ENCODE peak calls at places on chromosome 11, in four cellular contexts. One of them, this sample, is unnamed.

GRCh38 chr11:325796-326591 is 5.3 kb upstream of the IFITM3 start:
- DNase-seq in Panc1: no peak
- DNase-seq in HepG2: no peak
- DNase-seq in K562: no peak
- DNase-seq in this sample: no peak

GRCh38 chr11:30710216-30710615 is 124.1 kb upstream of the MPPED2 start:
- DNase-seq in Panc1: no peak
- DNase-seq in HepG2: no peak
- DNase-seq in K562: no peak
- DNase-seq in this sample: no peak

GRCh38 chr11:33904128-33904527 is 12.3 kb upstream of the LMO2 start:
- DNase-seq in Panc1: no peak
- DNase-seq in HepG2: no peak
- DNase-seq in K562: no peak
- DNase-seq in this sample: no peak

GRCh38 chr11:60743058-60743457 is 13.6 kb upstream of the MS4A15 start:
- DNase-seq in Panc1: no peak
- DNase-seq in HepG2: no peak
- DNase-seq in K562: no peak
- DNase-seq in this sample: no peak

GRCh38 chr11:66259976-66260375 is 8.5 kb upstream of the RAB1B start:
- DNase-seq in Panc1: no peak
- DNase-seq in HepG2: no peak
- DNase-seq in K562: no peak
- DNase-seq in this sample: no peak

GRCh38 chr11:119130662-119131061 is 9.3 kb downstream of the HINFP start:
- DNase-seq in Panc1: no peak
- DNase-seq in HepG2: peak
- DNase-seq in K562: no peak
- DNase-seq in this sample: no peak

GRCh38 chr11:72446929-72447753 is 12.8 kb upstream of the CLPB start:
- DNase-seq in Panc1: peak
- DNase-seq in HepG2: peak
- DNase-seq in K562: peak
- DNase-seq in this sample: peak

GRCh38 chr11:108221981-108222685 is at the start of gene NPAT:
- DNase-seq in Panc1: no peak
- DNase-seq in HepG2: no peak
- DNase-seq in K562: peak
- DNase-seq in this sample: no peak

GRCh38 chr11:70200212-70200844 is 2.8 kb upstream of the FADD start:
- DNase-seq in Panc1: no peak
- DNase-seq in HepG2: peak
- DNase-seq in K562: no peak
- DNase-seq in this sample: no peak

GRCh38 chr11:30852091-30852490 is 265.9 kb upstream of the MPPED2 start:
- DNase-seq in Panc1: no peak
- DNase-seq in HepG2: no peak
- DNase-seq in K562: no peak
- DNase-seq in this sample: no peak

GRCh38 chr11:86523738-86524602 is 148.4 kb downstream of the ME3 start:
- DNase-seq in Panc1: peak
- DNase-seq in HepG2: peak
- DNase-seq in K562: peak
- DNase-seq in this sample: peak

GRCh38 chr11:71456294-71456693 is 3.3 kb downstream of the NADSYN1 start:
- DNase-seq in Panc1: no peak
- DNase-seq in HepG2: no peak
- DNase-seq in K562: no peak
- DNase-seq in this sample: no peak

GRCh38 chr11:69055212-69055586 is 6.5 kb downstream of the TPCN2 start:
- DNase-seq in Panc1: no peak
- DNase-seq in HepG2: no peak
- DNase-seq in K562: no peak
- DNase-seq in this sample: no peak
- TF ChIP-seq TCF7L2 in Panc1: no peak
- TF ChIP-seq TCF7L2 in HepG2: no peak
- TF ChIP-seq TCF7L2 in K562: no peak
- TF ChIP-seq TCF7L2 in this sample: no peak

GRCh38 chr11:25272214-25272613 is 775.4 kb downstream of the LUZP2 start:
- DNase-seq in Panc1: no peak
- DNase-seq in HepG2: no peak
- DNase-seq in K562: no peak
- DNase-seq in this sample: no peak
- TF ChIP-seq TCF7L2 in Panc1: no peak
- TF ChIP-seq TCF7L2 in HepG2: no peak
- TF ChIP-seq TCF7L2 in K562: no peak
- TF ChIP-seq TCF7L2 in this sample: no peak

DNA sequence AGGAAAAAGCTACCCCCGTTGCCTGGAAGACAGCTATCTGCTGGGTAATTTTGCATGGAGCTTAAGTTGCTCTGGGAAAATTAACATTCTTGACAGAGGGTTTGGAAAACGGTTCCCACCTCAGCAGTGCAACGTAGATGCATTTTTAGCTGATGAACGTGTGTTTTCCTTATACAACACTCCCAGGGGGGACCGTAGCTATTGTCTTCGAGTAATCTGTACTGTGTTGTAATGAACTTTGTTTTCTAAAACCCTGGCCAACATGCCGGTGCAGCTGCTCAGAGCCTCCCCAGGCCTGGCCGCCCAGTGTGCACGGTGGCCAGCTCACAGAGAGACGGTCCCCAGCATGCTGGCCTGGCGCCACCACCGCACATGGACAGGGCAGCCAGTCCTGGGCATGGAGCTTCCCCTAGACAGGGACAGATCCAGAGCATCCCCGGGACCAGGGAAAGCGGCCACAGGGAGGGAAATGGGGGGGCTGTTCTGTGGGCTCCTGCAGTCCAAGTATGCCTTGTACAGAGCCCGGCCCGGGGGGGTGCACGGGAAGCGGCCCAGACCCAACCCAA is 2.2 kb downstream of the TNNT3 start:
- DNase-seq in Panc1: no peak
- DNase-seq in HepG2: no peak
- DNase-seq in K562: no peak
- DNase-seq in this sample: no peak
- TF ChIP-seq TCF7L2 in Panc1: no peak
- TF ChIP-seq TCF7L2 in HepG2: no peak
- TF ChIP-seq TCF7L2 in K562: no peak
- TF ChIP-seq TCF7L2 in this sample: no peak

DNA sequence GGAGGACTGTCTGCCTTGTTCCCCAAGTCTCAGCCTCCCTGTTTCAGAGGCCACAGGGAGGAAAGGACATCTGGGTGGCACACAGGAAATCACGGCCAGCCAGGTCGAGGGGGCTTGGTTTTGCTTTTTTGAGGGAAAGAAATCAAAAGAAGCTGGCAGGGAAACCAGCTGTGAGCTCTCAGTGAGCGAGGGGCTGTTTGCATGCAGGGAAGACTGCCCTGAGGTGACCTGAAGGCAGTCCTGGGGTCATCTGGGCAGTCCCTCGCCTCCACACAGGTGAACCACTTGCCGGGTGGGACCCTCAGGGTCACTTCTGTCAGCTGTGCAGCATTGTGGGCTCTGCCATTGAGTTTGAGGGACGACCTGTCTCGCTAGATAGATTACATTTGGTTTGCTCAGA is 28.2 kb downstream of the PKNOX2 start:
- DNase-seq in Panc1: no peak
- DNase-seq in HepG2: no peak
- DNase-seq in K562: no peak
- DNase-seq in this sample: no peak
- TF ChIP-seq TCF7L2 in Panc1: no peak
- TF ChIP-seq TCF7L2 in HepG2: no peak
- TF ChIP-seq TCF7L2 in K562: no peak
- TF ChIP-seq TCF7L2 in this sample: no peak

DNA sequence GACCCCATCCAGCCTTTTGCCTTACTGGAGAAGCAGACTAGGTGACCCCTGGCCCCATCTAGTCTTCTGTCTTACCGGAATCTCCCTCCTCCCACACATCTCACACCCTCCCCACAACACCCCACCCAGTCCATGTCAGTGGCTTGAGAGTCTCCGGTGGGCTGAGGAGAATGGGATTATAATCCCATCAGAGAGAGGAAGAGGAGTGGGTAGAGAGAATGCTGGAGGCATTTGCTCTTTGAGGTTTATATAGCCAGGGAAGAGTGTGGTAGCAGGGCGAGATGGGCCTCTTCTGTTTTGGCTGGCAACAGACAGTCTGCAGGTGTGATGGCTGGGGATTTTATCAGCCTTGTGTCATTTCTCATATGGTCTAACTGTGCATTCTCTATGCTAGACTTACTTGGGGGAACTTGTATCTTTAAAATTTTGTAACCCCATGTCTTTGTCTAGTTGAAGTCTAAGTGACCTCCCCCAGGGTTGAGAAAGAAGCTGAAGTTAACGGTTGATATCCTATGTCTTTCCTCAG is 50.3 kb downstream of the GRAMD1B start:
- DNase-seq in Panc1: no peak
- DNase-seq in HepG2: no peak
- DNase-seq in K562: no peak
- DNase-seq in this sample: no peak
- TF ChIP-seq TCF7L2 in Panc1: no peak
- TF ChIP-seq TCF7L2 in HepG2: no peak
- TF ChIP-seq TCF7L2 in K562: no peak
- TF ChIP-seq TCF7L2 in this sample: no peak

GRCh38 chr11:113014262-113014661 is 53.0 kb downstream of the NCAM1 start:
- DNase-seq in Panc1: no peak
- DNase-seq in HepG2: no peak
- DNase-seq in K562: no peak
- DNase-seq in this sample: no peak
- TF ChIP-seq TCF7L2 in Panc1: no peak
- TF ChIP-seq TCF7L2 in HepG2: no peak
- TF ChIP-seq TCF7L2 in K562: no peak
- TF ChIP-seq TCF7L2 in this sample: no peak

DNA sequence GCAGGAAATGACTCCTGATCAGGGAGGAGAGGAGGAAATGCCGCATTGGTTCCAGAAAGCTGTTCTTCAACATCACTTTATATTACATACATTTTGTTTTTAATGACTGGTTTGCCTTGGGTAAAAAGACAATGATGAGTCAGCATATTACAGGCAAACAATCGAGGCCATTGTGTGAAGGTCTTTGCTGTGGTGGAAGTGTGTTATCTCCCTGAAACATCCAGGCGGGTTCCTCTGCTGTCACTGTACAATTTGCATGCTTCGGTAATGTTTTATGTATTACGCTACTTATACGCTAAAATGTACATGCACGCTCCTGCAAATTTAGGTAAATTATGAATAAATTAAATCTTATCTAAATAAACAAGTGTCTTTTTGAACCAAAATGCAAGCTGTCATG is 161.1 kb downstream of the KIRREL3 start:
- DNase-seq in Panc1: no peak
- DNase-seq in HepG2: no peak
- DNase-seq in K562: peak
- DNase-seq in this sample: no peak
- TF ChIP-seq TCF7L2 in Panc1: no peak
- TF ChIP-seq TCF7L2 in HepG2: no peak
- TF ChIP-seq TCF7L2 in K562: no peak
- TF ChIP-seq TCF7L2 in this sample: no peak

DNA sequence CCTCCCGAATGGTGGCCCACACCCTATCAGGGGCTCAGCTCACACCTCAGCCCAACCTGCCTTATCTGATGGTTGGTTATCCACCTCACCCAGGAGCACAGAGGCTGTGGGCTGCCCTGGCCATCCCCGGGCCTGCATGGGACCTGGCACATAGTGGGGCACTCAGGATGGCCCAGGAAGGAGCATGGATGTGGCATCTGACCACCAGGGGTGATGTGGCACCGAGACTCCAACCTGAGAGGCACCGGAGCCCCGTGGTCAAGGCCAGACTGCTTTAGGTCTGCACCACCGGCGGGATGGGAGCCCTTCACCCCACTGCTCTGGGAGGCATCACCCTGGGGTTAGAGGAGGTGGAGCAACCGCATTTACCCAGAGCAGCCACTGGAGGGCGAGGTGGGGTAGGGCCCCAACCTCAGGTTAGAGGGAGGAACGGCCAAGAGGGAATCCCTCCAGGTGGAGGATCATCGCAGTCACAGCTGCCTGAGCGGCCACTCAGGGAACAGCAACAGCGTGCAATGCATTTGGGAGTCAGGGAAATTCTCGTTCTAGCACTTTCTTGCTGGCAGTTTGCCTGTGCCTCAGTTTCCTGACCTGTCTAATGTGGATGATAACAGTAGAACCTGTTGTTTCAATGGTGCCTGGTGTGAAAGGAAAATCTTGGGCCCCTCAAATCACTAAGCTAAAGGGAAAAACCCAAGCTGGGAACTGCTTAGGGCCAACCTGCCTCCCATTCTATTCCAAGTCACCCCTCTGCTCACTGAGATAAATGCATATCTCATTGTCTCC is 52.9 kb upstream of the CARS1 start:
- DNase-seq in Panc1: no peak
- DNase-seq in HepG2: peak
- DNase-seq in K562: peak
- DNase-seq in this sample: peak
- TF ChIP-seq TCF7L2 in Panc1: no peak
- TF ChIP-seq TCF7L2 in HepG2: no peak
- TF ChIP-seq TCF7L2 in K562: no peak
- TF ChIP-seq TCF7L2 in this sample: no peak

GRCh38 chr11:122192634-122193245 is 76.7 kb upstream of the BLID start:
- DNase-seq in Panc1: no peak
- DNase-seq in HepG2: no peak
- DNase-seq in K562: no peak
- DNase-seq in this sample: no peak
- TF ChIP-seq TCF7L2 in Panc1: no peak
- TF ChIP-seq TCF7L2 in HepG2: no peak
- TF ChIP-seq TCF7L2 in K562: no peak
- TF ChIP-seq TCF7L2 in this sample: no peak